ENCODE peak calls at places on chromosomes 1 and 21, in eight cellular contexts. One of them, this sample, is unnamed.
A peak's percentile ranks its signal among the peaks of the same experiment; 100 is the strongest.

GRCh38 chr21:38910390-38911008 is 104.8 kb downstream of the ETS2 start:
- DNase-seq in EL: peak; percentile 27
- DNase-seq in Right ventricle myocardium inferior: peak; percentile 71
- DNase-seq in H54: no peak
- DNase-seq in colonic mucosa: peak; percentile 66
- DNase-seq in lower lobe of right lung: no peak
- DNase-seq in substantia nigra: no peak
- DNase-seq in stromal cell of bone marrow: no peak
- DNase-seq in this sample: peak; percentile 74

GRCh38 chr1:7531562-7532340 is 239.3 kb upstream of the VAMP3 start:
- DNase-seq in substantia nigra: no peak
- DNase-seq in colonic mucosa: no peak
- DNase-seq in stromal cell of bone marrow: no peak
- DNase-seq in lower lobe of right lung: no peak
- DNase-seq in Right ventricle myocardium inferior: no peak
- DNase-seq in EL: no peak
- DNase-seq in H54: no peak
- DNase-seq in this sample: no peak

GRCh38 chr1:207298186-207298585 is 23.3 kb upstream of the CD55 start:
- DNase-seq in colonic mucosa: no peak
- DNase-seq in stromal cell of bone marrow: no peak
- DNase-seq in Right ventricle myocardium inferior: no peak
- DNase-seq in EL: no peak
- DNase-seq in lower lobe of right lung: no peak
- DNase-seq in substantia nigra: no peak
- DNase-seq in H54: no peak
- DNase-seq in this sample: no peak

GRCh38 chr1:89826594-89826993 is 5.8 kb downstream of the LRRC8D start:
- DNase-seq in stromal cell of bone marrow: no peak
- DNase-seq in lower lobe of right lung: no peak
- DNase-seq in EL: no peak
- DNase-seq in substantia nigra: no peak
- DNase-seq in Right ventricle myocardium inferior: no peak
- DNase-seq in colonic mucosa: no peak
- DNase-seq in H54: no peak
- DNase-seq in this sample: no peak

GRCh38 chr1:116290085-116290670 is 82.9 kb upstream of the ATP1A1 start:
- DNase-seq in colonic mucosa: no peak
- DNase-seq in stromal cell of bone marrow: no peak
- DNase-seq in lower lobe of right lung: no peak
- DNase-seq in H54: no peak
- DNase-seq in EL: peak; percentile 53
- DNase-seq in substantia nigra: no peak
- DNase-seq in Right ventricle myocardium inferior: no peak
- DNase-seq in this sample: no peak

GRCh38 chr1:3547055-3548005 is 64.0 kb downstream of the MEGF6 start:
- DNase-seq in substantia nigra: no peak
- DNase-seq in EL: no peak
- DNase-seq in Right ventricle myocardium inferior: no peak
- DNase-seq in lower lobe of right lung: no peak
- DNase-seq in H54: no peak
- DNase-seq in colonic mucosa: no peak
- DNase-seq in stromal cell of bone marrow: no peak
- DNase-seq in this sample: no peak

GRCh38 chr1:10105484-10105883 is 72.7 kb downstream of the UBE4B start:
- DNase-seq in EL: no peak
- DNase-seq in H54: no peak
- DNase-seq in colonic mucosa: peak; percentile 67
- DNase-seq in lower lobe of right lung: no peak
- DNase-seq in Right ventricle myocardium inferior: no peak
- DNase-seq in stromal cell of bone marrow: no peak
- DNase-seq in substantia nigra: no peak
- DNase-seq in this sample: no peak

GRCh38 chr21:36703123-36703522 is 4.2 kb downstream of the SIM2 start:
- DNase-seq in Right ventricle myocardium inferior: no peak
- DNase-seq in stromal cell of bone marrow: no peak
- DNase-seq in H54: no peak
- DNase-seq in colonic mucosa: no peak
- DNase-seq in EL: no peak
- DNase-seq in substantia nigra: no peak
- DNase-seq in lower lobe of right lung: no peak
- DNase-seq in this sample: no peak

GRCh38 chr1:247013391-247013790 is 5.5 kb upstream of the ZNF695 start:
- DNase-seq in EL: no peak
- DNase-seq in colonic mucosa: no peak
- DNase-seq in H54: no peak
- DNase-seq in stromal cell of bone marrow: no peak
- DNase-seq in Right ventricle myocardium inferior: no peak
- DNase-seq in lower lobe of right lung: no peak
- DNase-seq in substantia nigra: no peak
- DNase-seq in this sample: no peak

GRCh38 chr1:26772687-26773086 is 15.1 kb upstream of the PIGV start:
- DNase-seq in stromal cell of bone marrow: peak; percentile 92
- DNase-seq in Right ventricle myocardium inferior: no peak
- DNase-seq in lower lobe of right lung: no peak
- DNase-seq in H54: no peak
- DNase-seq in EL: peak; percentile 100
- DNase-seq in substantia nigra: no peak
- DNase-seq in colonic mucosa: no peak
- DNase-seq in this sample: no peak

GRCh38 chr1:119327066-119327435 is 41.5 kb upstream of the HAO2 start:
- DNase-seq in EL: peak; percentile 7
- DNase-seq in substantia nigra: no peak
- DNase-seq in H54: no peak
- DNase-seq in colonic mucosa: no peak
- DNase-seq in Right ventricle myocardium inferior: no peak
- DNase-seq in lower lobe of right lung: no peak
- DNase-seq in stromal cell of bone marrow: no peak
- DNase-seq in this sample: no peak

GRCh38 chr1:115073298-115074087 is 15.8 kb downstream of the TSPAN2 start:
- DNase-seq in colonic mucosa: no peak
- DNase-seq in H54: no peak
- DNase-seq in Right ventricle myocardium inferior: no peak
- DNase-seq in stromal cell of bone marrow: no peak
- DNase-seq in substantia nigra: no peak
- DNase-seq in EL: no peak
- DNase-seq in lower lobe of right lung: no peak
- DNase-seq in this sample: no peak

GRCh38 chr1:155062702-155063411 is 683 bp upstream of the EFNA4 start:
- DNase-seq in H54: no peak
- DNase-seq in colonic mucosa: peak; percentile 89
- DNase-seq in stromal cell of bone marrow: no peak
- DNase-seq in lower lobe of right lung: peak; percentile 74
- DNase-seq in Right ventricle myocardium inferior: peak; percentile 78
- DNase-seq in substantia nigra: no peak
- DNase-seq in EL: peak; percentile 33
- DNase-seq in this sample: no peak

GRCh38 chr1:205536759-205537361 is 32.4 kb downstream of the CDK18 start:
- DNase-seq in EL: no peak
- DNase-seq in lower lobe of right lung: peak; percentile 64
- DNase-seq in substantia nigra: no peak
- DNase-seq in colonic mucosa: peak; percentile 77
- DNase-seq in H54: peak; percentile 47
- DNase-seq in stromal cell of bone marrow: no peak
- DNase-seq in Right ventricle myocardium inferior: no peak
- DNase-seq in this sample: no peak

GRCh38 chr1:91866425-91866824 is 19.5 kb downstream of the TGFBR3 start:
- DNase-seq in substantia nigra: no peak
- DNase-seq in Right ventricle myocardium inferior: no peak
- DNase-seq in lower lobe of right lung: no peak
- DNase-seq in stromal cell of bone marrow: no peak
- DNase-seq in H54: no peak
- DNase-seq in colonic mucosa: no peak
- DNase-seq in EL: no peak
- DNase-seq in this sample: no peak

GRCh38 chr1:3405974-3406867 is 48.2 kb upstream of the ARHGEF16 start:
- DNase-seq in Right ventricle myocardium inferior: no peak
- DNase-seq in H54: no peak
- DNase-seq in colonic mucosa: no peak
- DNase-seq in EL: no peak
- DNase-seq in substantia nigra: no peak
- DNase-seq in lower lobe of right lung: no peak
- DNase-seq in stromal cell of bone marrow: no peak
- DNase-seq in this sample: no peak

GRCh38 chr1:64532646-64533045 is 62.7 kb downstream of the CACHD1 start:
- DNase-seq in substantia nigra: no peak
- DNase-seq in EL: peak; percentile 46
- DNase-seq in colonic mucosa: no peak
- DNase-seq in Right ventricle myocardium inferior: no peak
- DNase-seq in lower lobe of right lung: no peak
- DNase-seq in stromal cell of bone marrow: no peak
- DNase-seq in H54: peak; percentile 20
- DNase-seq in this sample: no peak

GRCh38 chr1:174204697-174205308 is 45.5 kb downstream of the RABGAP1L start:
- DNase-seq in H54: no peak
- DNase-seq in colonic mucosa: no peak
- DNase-seq in lower lobe of right lung: no peak
- DNase-seq in substantia nigra: no peak
- DNase-seq in stromal cell of bone marrow: no peak
- DNase-seq in Right ventricle myocardium inferior: no peak
- DNase-seq in EL: no peak
- DNase-seq in this sample: peak; percentile 63

GRCh38 chr1:45863117-45863670 is 59.8 kb downstream of the MAST2 start:
- DNase-seq in substantia nigra: no peak
- DNase-seq in colonic mucosa: no peak
- DNase-seq in EL: no peak
- DNase-seq in stromal cell of bone marrow: no peak
- DNase-seq in Right ventricle myocardium inferior: no peak
- DNase-seq in H54: no peak
- DNase-seq in lower lobe of right lung: no peak
- DNase-seq in this sample: no peak

GRCh38 chr1:22452401-22452963 is 831 bp downstream of the ZBTB40 start:
- DNase-seq in H54: no peak
- DNase-seq in stromal cell of bone marrow: peak; percentile 41
- DNase-seq in lower lobe of right lung: no peak
- DNase-seq in EL: no peak
- DNase-seq in Right ventricle myocardium inferior: no peak
- DNase-seq in substantia nigra: no peak
- DNase-seq in colonic mucosa: no peak
- DNase-seq in this sample: no peak

GRCh38 chr1:162943627-162944026 is 82.7 kb upstream of the CCDC190 start:
- DNase-seq in H54: no peak
- DNase-seq in lower lobe of right lung: no peak
- DNase-seq in Right ventricle myocardium inferior: no peak
- DNase-seq in colonic mucosa: no peak
- DNase-seq in EL: no peak
- DNase-seq in substantia nigra: no peak
- DNase-seq in stromal cell of bone marrow: no peak
- DNase-seq in this sample: no peak

GRCh38 chr1:69082312-69082711 is 485.4 kb upstream of the LRRC7 start:
- DNase-seq in EL: no peak
- DNase-seq in H54: no peak
- DNase-seq in Right ventricle myocardium inferior: no peak
- DNase-seq in lower lobe of right lung: no peak
- DNase-seq in stromal cell of bone marrow: no peak
- DNase-seq in substantia nigra: no peak
- DNase-seq in colonic mucosa: no peak
- DNase-seq in this sample: no peak

GRCh38 chr21:41640756-41641509 is 125.9 kb downstream of the RIPK4 start:
- DNase-seq in EL: peak; percentile 87
- DNase-seq in lower lobe of right lung: no peak
- DNase-seq in colonic mucosa: no peak
- DNase-seq in stromal cell of bone marrow: no peak
- DNase-seq in H54: peak; percentile 50
- DNase-seq in Right ventricle myocardium inferior: no peak
- DNase-seq in substantia nigra: no peak
- DNase-seq in this sample: no peak

GRCh38 chr1:15411593-15412487 is 2.2 kb downstream of the EFHD2 start:
- DNase-seq in lower lobe of right lung: peak; percentile 83
- DNase-seq in Right ventricle myocardium inferior: peak; percentile 88
- DNase-seq in EL: peak; percentile 50
- DNase-seq in H54: no peak
- DNase-seq in colonic mucosa: peak; percentile 61
- DNase-seq in substantia nigra: peak; percentile 22
- DNase-seq in stromal cell of bone marrow: no peak
- DNase-seq in this sample: no peak

GRCh38 chr1:211132681-211133392 is 1.1 kb downstream of the KCNH1 start:
- DNase-seq in substantia nigra: no peak
- DNase-seq in EL: no peak
- DNase-seq in Right ventricle myocardium inferior: no peak
- DNase-seq in colonic mucosa: no peak
- DNase-seq in lower lobe of right lung: no peak
- DNase-seq in H54: no peak
- DNase-seq in stromal cell of bone marrow: no peak
- DNase-seq in this sample: no peak

GRCh38 chr1:212294983-212295382 is 9.8 kb downstream of the PPP2R5A start:
- DNase-seq in EL: no peak
- DNase-seq in substantia nigra: no peak
- DNase-seq in H54: no peak
- DNase-seq in lower lobe of right lung: no peak
- DNase-seq in Right ventricle myocardium inferior: no peak
- DNase-seq in colonic mucosa: no peak
- DNase-seq in stromal cell of bone marrow: no peak
- DNase-seq in this sample: no peak